ENCODE peak calls at places on chromosomes 12 and 14, in ten cellular contexts. O is lung; S is cardiac muscle cell; G is uterus; X is CD8-positive, alpha-beta T cell; B is keratinocyte; M is pancreas; J is bronchial epithelial cell; E is HepG2; P is tibial nerve. N is an unnamed sample.

GRCh38 chr14:80930836-80931389 is 10.6 kb downstream of the CEP128 start:
- DNase-seq in J (peak; percentile 92), G (no peak), X (peak; percentile 77), S (no peak), M (no peak), B (peak; percentile 78), O (no peak), E (no peak), P (no peak), N (no peak)

GRCh38 chr12:92503029-92503931 is 199.5 kb upstream of the PLEKHG7 start:
- DNase-seq in P (no peak), G (peak; percentile 38), E (peak; percentile 60), S (no peak), B (no peak), J (no peak), O (no peak), X (no peak), M (no peak), N (no peak)

GRCh38 chr12:116598341-116599284 is 39.4 kb downstream of the MAP1LC3B2 start:
- DNase-seq in S (no peak), J (no peak), X (no peak), G (peak; percentile 40), P (no peak), E (no peak), O (no peak), M (no peak), B (no peak), N (no peak)

GRCh38 chr12:107236824-107237467 is 143.6 kb upstream of the CRY1 start:
- DNase-seq in M (no peak), O (no peak), P (no peak), S (no peak), B (peak; percentile 86), G (no peak), J (peak; percentile 96), E (no peak), X (no peak), N (no peak)

GRCh38 chr14:90301580-90302181 is 30.1 kb downstream of the NRDE2 start:
- DNase-seq in M (no peak), G (no peak), B (no peak), E (peak; percentile 30), P (no peak), O (no peak), X (no peak), S (peak; percentile 30), J (peak; percentile 59), N (no peak)

GRCh38 chr14:61462566-61463195 is 141.3 kb downstream of the PRKCH start:
- DNase-seq in P (no peak), E (peak; percentile 54), O (no peak), X (no peak), B (no peak), S (peak; percentile 85), G (no peak), J (peak; percentile 75), M (no peak), N (no peak)

GRCh38 chr14:104133496-104133895 is 4.9 kb upstream of the KIF26A start:
- DNase-seq in J (no peak), O (no peak), B (no peak), X (peak; percentile 13), M (peak; percentile 53), P (no peak), S (no peak), E (no peak), G (no peak), N (peak; percentile 36)

GRCh38 chr12:132337557-132337956 is 8.2 kb upstream of the GALNT9 start:
- DNase-seq in X (peak; percentile 10), J (no peak), P (no peak), O (no peak), E (no peak), G (no peak), M (no peak), S (no peak), B (no peak), N (no peak)

GRCh38 chr12:58566599-58566998 is 353.7 kb downstream of the LRIG3 start:
- DNase-seq in G (no peak), S (no peak), X (no peak), B (no peak), P (no peak), E (no peak), O (no peak), M (no peak), J (no peak), N (no peak)

GRCh38 chr14:94394594-94395305 is 6.3 kb upstream of the SERPINA1 start:
- DNase-seq in G (no peak), P (peak; percentile 55), X (no peak), E (peak; percentile 74), J (peak; percentile 50), S (no peak), O (peak; percentile 69), B (no peak), M (no peak), N (no peak)

GRCh38 chr12:105980533-105980932 is 158.2 kb downstream of the NUAK1 start:
- DNase-seq in G (no peak), S (no peak), M (no peak), O (no peak), P (no peak), B (no peak), J (no peak), X (no peak), E (no peak), N (no peak)

GRCh38 chr14:52060080-52060479 is 8.8 kb downstream of the NID2 start:
- DNase-seq in B (no peak), M (no peak), G (peak; percentile 49), E (no peak), J (no peak), O (no peak), S (no peak), X (no peak), P (no peak), N (no peak)

GRCh38 chr12:112121780-112122565 is 3.4 kb upstream of the TRAFD1 start:
- DNase-seq in P (peak; percentile 55), B (peak; percentile 45), E (no peak), S (peak; percentile 30), O (peak; percentile 77), X (no peak), J (peak; percentile 80), G (peak; percentile 84), M (peak; percentile 92), N (peak; percentile 59)

GRCh38 chr12:57201219-57201618 is 15.4 kb upstream of the NXPH4 start:
- DNase-seq in E (no peak), J (no peak), M (no peak), G (no peak), O (no peak), S (no peak), B (no peak), P (no peak), X (no peak), N (no peak)

GRCh38 chr12:57199191-57199590 is 17.4 kb upstream of the NXPH4 start:
- DNase-seq in E (no peak), O (no peak), M (no peak), J (no peak), X (no peak), G (no peak), P (no peak), S (no peak), B (no peak), N (no peak)

GRCh38 chr12:57202321-57202720 is 14.3 kb upstream of the NXPH4 start:
- DNase-seq in X (no peak), O (no peak), S (no peak), G (no peak), E (no peak), M (no peak), P (no peak), B (no peak), J (no peak), N (no peak)

GRCh38 chr12:57201631-57202030 is 15.0 kb upstream of the NXPH4 start:
- DNase-seq in G (no peak), M (no peak), P (no peak), E (no peak), S (no peak), X (no peak), J (no peak), B (no peak), O (no peak), N (no peak)

DNA sequence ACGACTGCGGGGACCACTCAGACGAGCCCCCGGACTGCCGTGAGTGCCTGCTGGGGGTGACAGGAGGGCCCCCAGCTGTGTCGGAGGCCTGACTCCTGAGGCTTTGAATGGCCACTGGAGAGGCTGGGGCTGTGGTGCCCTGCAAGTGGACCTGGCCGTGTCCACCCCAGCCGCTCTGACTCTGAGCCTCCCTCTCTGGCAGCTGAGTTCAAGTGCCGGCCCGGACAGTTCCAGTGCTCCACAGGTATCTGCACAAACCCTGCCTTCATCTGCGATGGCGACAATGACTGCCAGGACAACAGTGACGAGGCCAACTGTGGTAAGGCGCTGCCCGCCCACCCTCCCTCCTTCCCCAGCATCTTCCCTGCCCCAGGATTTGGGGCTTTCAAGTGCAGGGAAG is 16.1 kb upstream of the NXPH4 start:
- DNase-seq in G (no peak), O (no peak), X (no peak), S (no peak), J (no peak), P (no peak), E (no peak), M (no peak), B (no peak), N (no peak)
- H3K27me3 ChIP-seq in G (no peaks in the 10 kb centered on the region), O (no peaks in the 10 kb centered on the region), X (no peaks in the 10 kb centered on the region), S (no peaks in the 10 kb centered on the region), J (no peaks in the 10 kb centered on the region), P (no peaks in the 10 kb centered on the region), E (no peaks in the 10 kb centered on the region), M (no peaks in the 10 kb centered on the region), B (no peaks in the 10 kb centered on the region), N (no peaks in the 10 kb centered on the region)

GRCh38 chr12:31669020-31669419 is 9.5 kb downstream of the ETFBKMT start:
- DNase-seq in P (no peak), B (no peak), J (no peak), X (no peak), O (no peak), M (no peak), G (no peak), S (no peak), E (no peak), N (no peak)
- H3K27me3 ChIP-seq in P (no peaks in the 10 kb centered on the region), B (no peaks in the 10 kb centered on the region), J (no peaks in the 10 kb centered on the region), X (no peaks in the 10 kb centered on the region), O (no peaks in the 10 kb centered on the region), M (no peaks in the 10 kb centered on the region), G (no peaks in the 10 kb centered on the region), S (no peaks in the 10 kb centered on the region), E (no peaks in the 10 kb centered on the region), N (no peaks in the 10 kb centered on the region)

GRCh38 chr12:54127538-54128259 is 61.1 kb downstream of the SMUG1 start:
- DNase-seq in S (no peak), J (no peak), M (no peak), B (no peak), P (no peak), G (no peak), O (no peak), E (no peak), X (no peak), N (no peak)
- H3K27me3 ChIP-seq in S (peaks cover 100% of the 10 kb centered on the region), J (peaks cover 22% of the 10 kb centered on the region), M (no peaks in the 10 kb centered on the region), B (no peaks in the 10 kb centered on the region), P (no peaks in the 10 kb centered on the region), G (peaks cover 18% of the 10 kb centered on the region), O (peaks cover 5% of the 10 kb centered on the region), E (peaks cover 5% of the 10 kb centered on the region), X (peaks cover 20% of the 10 kb centered on the region), N (peaks cover 43% of the 10 kb centered on the region)

DNA sequence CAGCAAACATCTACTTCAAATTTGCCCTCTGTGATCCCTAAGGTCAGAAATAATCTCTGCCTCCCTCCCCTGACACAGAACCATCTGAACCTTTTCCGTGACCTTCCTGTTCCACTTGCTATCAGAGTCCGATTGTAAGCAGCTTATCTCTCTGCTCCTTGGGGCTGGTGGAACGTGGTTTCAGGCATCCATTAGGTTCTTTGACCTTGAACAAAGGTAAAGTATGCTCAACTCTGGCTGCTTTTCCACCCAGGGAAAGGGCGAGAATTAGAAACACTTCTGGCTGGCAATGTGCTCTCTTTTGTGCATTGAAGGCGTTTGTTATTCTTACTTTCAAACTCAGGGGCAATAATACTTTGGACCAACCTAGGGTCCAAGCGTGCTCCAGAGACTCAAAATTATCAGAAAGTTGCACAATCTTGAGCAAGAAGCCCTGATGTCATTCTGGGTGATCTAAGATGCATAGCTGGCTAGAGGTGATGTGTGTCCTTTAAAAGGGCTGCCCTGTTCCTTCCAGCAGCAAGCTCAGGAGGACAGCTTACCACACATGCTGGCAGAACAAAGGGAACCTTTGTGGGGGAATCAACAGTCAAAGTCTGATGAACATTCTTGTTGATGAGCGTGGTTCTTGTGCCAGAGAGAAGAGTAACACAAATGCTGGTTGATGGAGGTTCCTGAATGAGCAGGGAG is 29.8 kb downstream of the ADGRD1 start:
- DNase-seq in P (no peak), G (no peak), S (peak; percentile 52), X (no peak), E (peak; percentile 91), O (no peak), B (no peak), M (no peak), J (no peak), N (no peak)
- H3K27me3 ChIP-seq in P (no peaks in the 10 kb centered on the region), G (no peaks in the 10 kb centered on the region), S (no peaks in the 10 kb centered on the region), X (no peaks in the 10 kb centered on the region), E (no peaks in the 10 kb centered on the region), O (no peaks in the 10 kb centered on the region), B (no peaks in the 10 kb centered on the region), M (no peaks in the 10 kb centered on the region), J (no peaks in the 10 kb centered on the region), N (no peaks in the 10 kb centered on the region)

N was measured in dorsolateral prefrontal cortex.